ENCODE peak calls at places on chromosomes 12 and 14, in nine cellular contexts. S, P, T, X, C, Z, F, R and Q are unnamed samples. For H3K4me1, the result is how much of the 10 kb centered on the place peaks cover.

GRCh38 chr12:11228268-11228879 is 41.1 kb downstream of the PRB3 start:
- DNase-seq in S (no peak), P (peak), T (no peak), X (no peak), C (no peak), Z (peak), F (no peak), R (peak), Q (peak)

GRCh38 chr12:94172031-94172430 is 23.7 kb downstream of the PLXNC1 start:
- DNase-seq in S (no peak), P (no peak), T (no peak), X (no peak), C (no peak), Z (peak), F (no peak), R (no peak), Q (no peak)

GRCh38 chr12:69438539-69438938 is 31.6 kb upstream of the FRS2 start:
- DNase-seq in S (no peak), P (no peak), T (no peak), X (no peak), C (no peak), Z (no peak), F (no peak), R (no peak), Q (no peak)

GRCh38 chr12:64782181-64782580 is 23.0 kb upstream of the GNS start:
- DNase-seq in S (no peak), P (no peak), T (no peak), X (no peak), C (no peak), Z (no peak), F (no peak), R (no peak), Q (no peak)

GRCh38 chr12:102702447-102703114 is 214.5 kb downstream of the PAH start:
- DNase-seq in S (peak), P (peak), T (peak), X (peak), C (peak), Z (peak), F (peak), R (peak), Q (peak)

GRCh38 chr12:93819048-93819491 is 141.9 kb downstream of the CRADD start:
- DNase-seq in S (peak), P (no peak), T (peak), X (peak), C (peak), Z (peak), F (peak), R (no peak), Q (no peak)

GRCh38 chr14:78530078-78530477 is 359.9 kb downstream of the NRXN3 start:
- DNase-seq in S (no peak), P (peak), T (no peak), X (no peak), C (peak), Z (no peak), F (no peak), R (peak), Q (peak)

GRCh38 chr12:78085562-78086182 is 255.0 kb downstream of the NAV3 start:
- DNase-seq in S (no peak), P (no peak), T (no peak), X (no peak), C (no peak), Z (peak), F (no peak), R (no peak), Q (no peak)

GRCh38 chr14:22221508-22221907 is 367.5 kb downstream of the DAD1 start:
- DNase-seq in S (no peak), P (peak), T (no peak), X (no peak), C (no peak), Z (peak), F (no peak), R (no peak), Q (peak)

GRCh38 chr14:83556065-83556464 is 1973.9 kb upstream of the FLRT2 start:
- DNase-seq in S (no peak), P (no peak), T (no peak), X (no peak), C (no peak), Z (peak), F (no peak), R (no peak), Q (no peak)

GRCh38 chr14:42095155-42095554 is 488.5 kb downstream of the LRFN5 start:
- DNase-seq in S (no peak), P (no peak), T (no peak), X (no peak), C (no peak), Z (no peak), F (no peak), R (no peak), Q (no peak)

GRCh38 chr14:89417469-89418225 is 614 bp upstream of the FOXN3 start:
- DNase-seq in S (peak), P (peak), T (peak), X (peak), C (peak), Z (peak), F (peak), R (peak), Q (peak)

GRCh38 chr12:5166976-5167375 is 123.3 kb downstream of the KCNA5 start:
- DNase-seq in S (no peak), P (no peak), T (no peak), X (no peak), C (no peak), Z (peak), F (no peak), R (no peak), Q (no peak)

GRCh38 chr14:73393375-73393774 is 65.0 kb downstream of the NUMB start:
- DNase-seq in S (no peak), P (no peak), T (no peak), X (no peak), C (no peak), Z (no peak), F (no peak), R (no peak), Q (no peak)

GRCh38 chr12:7229741-7230140 is 40.3 kb downstream of the PEX5 start:
- DNase-seq in S (no peak), P (no peak), T (no peak), X (no peak), C (no peak), Z (no peak), F (no peak), R (no peak), Q (no peak)

GRCh38 chr14:104448721-104449120 is 130.8 kb upstream of the C14orf180 start:
- DNase-seq in S (no peak), P (no peak), T (no peak), X (no peak), C (no peak), Z (no peak), F (no peak), R (no peak), Q (no peak)

GRCh38 chr12:79873223-79873622 is 61.7 kb downstream of the PPP1R12A start:
- DNase-seq in S (no peak), P (no peak), T (no peak), X (no peak), C (no peak), Z (no peak), F (no peak), R (no peak), Q (no peak)
- H3K4me1 ChIP-seq in S (under half), P (under half), T (under half), X (under half), C (under half), Z (under half), F (under half), R (under half), Q (under half)

GRCh38 chr12:95217377-95218163 is at the start of the genes FGD6 and VEZT:
- DNase-seq in S (peak), P (peak), T (peak), X (peak), C (peak), Z (peak), F (peak), R (peak), Q (peak)

GRCh38 chr12:95218852-95219171 is 1.2 kb downstream of the VEZT start:
- DNase-seq in S (no peak), P (peak), T (peak), X (no peak), C (no peak), Z (no peak), F (peak), R (peak), Q (peak)

GRCh38 chr12:95218164-95218851 is 701 bp downstream of the VEZT start:
- DNase-seq in S (no peak), P (peak), T (no peak), X (no peak), C (no peak), Z (peak), F (no peak), R (no peak), Q (no peak)

GRCh38 chr12:95215925-95216324 is 1.3 kb downstream of the FGD6 start:
- DNase-seq in S (no peak), P (peak), T (no peak), X (no peak), C (no peak), Z (peak), F (no peak), R (peak), Q (no peak)

GRCh38 chr12:95216704-95217376 is 427 bp downstream of the FGD6 start:
- DNase-seq in S (no peak), P (peak), T (no peak), X (no peak), C (no peak), Z (no peak), F (no peak), R (no peak), Q (no peak)
- H3K4me1 ChIP-seq in S (under half), P (half or more), T (under half), X (under half), C (under half), Z (under half), F (under half), R (under half), Q (under half)

GRCh38 chr14:105482486-105483110 is 4.1 kb upstream of the CRIP1 start:
- DNase-seq in S (no peak), P (no peak), T (no peak), X (no peak), C (no peak), Z (no peak), F (peak), R (no peak), Q (no peak)
- H3K4me1 ChIP-seq in S (under half), P (under half), T (under half), X (half or more), C (half or more), Z (under half), F (under half), R (half or more), Q (under half)

GRCh38 chr12:116186482-116187157 is 90.9 kb downstream of the MED13L start:
- DNase-seq in S (no peak), P (no peak), T (no peak), X (no peak), C (no peak), Z (no peak), F (no peak), R (no peak), Q (no peak)
- H3K4me1 ChIP-seq in S (half or more), P (under half), T (under half), X (under half), C (half or more), Z (under half), F (under half), R (half or more), Q (half or more)

GRCh38 chr12:46367351-46368029 is 5.1 kb downstream of the SLC38A2 start:
- DNase-seq in S (no peak), P (no peak), T (no peak), X (no peak), C (no peak), Z (no peak), F (peak), R (no peak), Q (no peak)
- H3K4me1 ChIP-seq in S (half or more), P (under half), T (under half), X (half or more), C (half or more), Z (under half), F (under half), R (under half), Q (under half)

DNA sequence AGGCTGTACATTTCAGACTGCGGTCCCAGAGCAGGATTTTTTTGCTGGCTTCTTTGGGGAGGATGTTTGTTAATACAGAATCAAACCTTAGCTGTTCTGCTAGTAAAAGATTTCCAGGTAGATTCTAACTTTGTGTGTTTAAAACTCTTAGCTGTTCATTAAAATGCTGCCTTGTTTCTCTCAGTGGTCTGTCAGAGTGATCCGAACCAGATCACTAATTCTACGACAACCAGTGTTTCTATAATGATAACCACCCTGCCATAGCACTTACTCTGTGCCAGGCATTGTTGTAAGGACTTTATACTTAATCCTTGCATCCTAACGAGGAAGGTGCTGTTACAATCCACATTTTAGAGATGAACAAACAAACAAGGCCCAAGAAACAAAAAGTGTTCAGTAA is 217.3 kb downstream of the CHST11 start:
- DNase-seq in S (no peak), P (no peak), T (no peak), X (no peak), C (no peak), Z (no peak), F (no peak), R (peak), Q (no peak)
- H3K4me1 ChIP-seq in S (under half), P (under half), T (under half), X (under half), C (under half), Z (under half), F (under half), R (half or more), Q (under half)

DNA sequence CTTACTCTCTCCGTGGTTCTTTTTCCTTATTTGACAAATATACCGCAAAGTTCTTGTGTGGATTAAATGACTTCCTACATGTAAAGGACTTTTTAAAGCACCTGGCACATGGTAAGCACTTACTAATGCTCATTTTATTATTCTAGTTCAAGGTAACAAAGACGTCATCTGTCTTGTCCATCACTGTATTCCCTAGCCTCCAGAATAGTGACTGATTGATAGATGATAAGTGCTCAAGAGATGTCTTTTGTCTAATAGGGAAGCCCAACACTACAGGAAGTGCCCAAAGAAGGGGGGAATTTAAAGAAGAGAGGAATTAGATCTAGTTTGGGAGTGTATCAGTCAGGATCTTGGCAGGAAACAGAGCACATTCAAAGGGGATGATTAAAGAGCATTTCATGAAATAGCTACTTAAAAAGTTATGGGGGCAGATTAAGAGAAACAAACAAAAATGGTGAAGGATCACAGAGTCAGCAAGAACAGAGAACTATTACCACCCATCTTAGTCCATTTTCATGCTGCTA is 151.9 kb downstream of the GXYLT1 start:
- DNase-seq in S (no peak), P (no peak), T (no peak), X (no peak), C (no peak), Z (no peak), F (no peak), R (no peak), Q (no peak)
- H3K4me1 ChIP-seq in S (under half), P (under half), T (under half), X (under half), C (under half), Z (under half), F (under half), R (under half), Q (under half)

DNA sequence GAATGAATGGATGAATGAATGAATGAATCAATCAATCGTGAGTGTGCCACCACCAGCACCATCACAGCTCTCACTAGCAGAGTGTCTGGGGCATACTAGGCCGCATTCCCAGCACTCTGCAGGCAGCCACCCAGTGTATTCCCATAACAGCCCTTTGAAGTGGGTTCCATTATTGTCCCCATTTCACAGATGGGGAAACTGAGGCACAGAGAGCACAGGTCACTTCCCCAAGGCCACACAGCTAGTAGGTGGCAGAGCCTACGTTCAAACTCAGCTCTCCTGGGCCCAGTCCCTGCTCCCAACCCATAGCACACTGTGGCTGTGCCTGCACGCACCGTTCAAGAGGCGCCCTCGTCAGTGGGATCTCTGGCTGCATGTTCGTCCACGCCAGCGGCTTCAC is 88.1 kb downstream of the RFLNA start:
- DNase-seq in S (no peak), P (no peak), T (no peak), X (no peak), C (no peak), Z (no peak), F (no peak), R (no peak), Q (no peak)
- H3K4me1 ChIP-seq in S (half or more), P (under half), T (under half), X (half or more), C (half or more), Z (half or more), F (under half), R (under half), Q (under half)

DNA sequence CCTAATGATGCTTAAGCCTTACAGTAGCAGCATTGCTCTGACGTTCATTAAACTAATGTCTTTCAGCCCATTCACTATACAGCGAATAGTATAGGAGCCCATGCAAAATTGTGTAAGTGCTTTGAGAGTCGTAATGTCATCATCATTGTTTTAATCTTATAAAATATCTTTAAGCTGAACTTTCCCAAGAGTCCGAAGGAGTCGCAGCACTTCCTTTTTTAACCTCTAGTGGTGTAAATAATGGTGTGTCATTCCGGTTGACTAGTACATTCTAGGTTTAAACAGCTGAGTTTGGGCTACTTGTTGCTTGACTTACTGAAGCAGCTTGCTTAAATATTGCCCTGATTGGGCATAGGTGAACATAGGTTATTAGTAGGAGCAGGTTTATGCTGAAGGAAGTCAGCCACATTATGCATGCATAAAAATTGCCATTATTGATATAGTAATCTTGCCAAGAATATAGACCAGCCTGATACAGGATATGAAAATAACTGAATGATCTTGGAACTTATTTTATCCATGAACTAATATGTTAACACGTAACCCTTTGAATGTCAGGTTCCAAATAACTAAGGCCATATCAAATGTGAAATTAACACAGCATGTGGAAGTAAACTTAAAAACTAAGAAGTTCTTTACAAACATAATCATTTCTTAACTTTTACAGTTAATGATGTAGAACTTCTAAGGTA is 2.6 kb downstream of the WNK1 start:
- DNase-seq in S (no peak), P (peak), T (no peak), X (no peak), C (no peak), Z (peak), F (no peak), R (peak), Q (peak)
- H3K4me1 ChIP-seq in S (half or more), P (under half), T (under half), X (under half), C (under half), Z (under half), F (under half), R (under half), Q (under half)

DNA sequence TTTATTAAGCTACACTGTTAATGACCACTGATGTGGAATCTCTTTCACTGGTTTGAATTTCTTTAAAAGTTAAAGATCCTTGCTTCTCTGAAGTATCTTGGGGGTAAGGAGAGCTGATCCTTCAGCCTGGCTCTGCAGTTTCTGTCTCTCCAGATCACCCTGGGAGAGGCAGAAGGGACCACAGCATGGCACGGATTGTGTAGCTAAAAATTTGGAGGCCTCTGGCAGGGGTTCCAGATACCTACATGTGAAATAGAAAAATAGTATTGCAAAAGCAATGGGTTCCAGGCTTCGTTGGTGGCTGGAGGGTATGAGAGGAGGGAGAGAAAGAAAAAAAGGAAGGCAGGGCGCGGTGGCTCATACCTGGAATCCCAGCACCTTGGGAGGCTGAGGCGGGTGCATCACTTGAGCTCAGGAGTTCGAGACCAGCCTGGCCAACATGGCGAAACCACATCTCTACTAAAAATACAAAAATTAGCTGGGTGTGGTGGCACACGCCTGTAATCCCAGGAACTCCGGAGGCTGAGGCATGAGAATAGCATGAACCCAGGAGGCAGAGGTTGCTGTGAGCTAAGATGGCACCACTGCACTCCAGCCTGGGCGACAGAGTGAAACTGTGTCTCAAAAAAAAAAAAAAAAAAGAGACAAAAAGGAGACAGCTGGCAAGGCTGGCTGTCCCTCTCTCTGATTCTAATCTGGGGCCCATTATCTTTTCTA is 3.5 kb downstream of the CHST11 start:
- DNase-seq in S (no peak), P (no peak), T (no peak), X (no peak), C (no peak), Z (no peak), F (no peak), R (no peak), Q (no peak)
- H3K4me1 ChIP-seq in S (under half), P (under half), T (under half), X (under half), C (under half), Z (under half), F (under half), R (under half), Q (under half)